ENCODE peak calls at places on chromosomes 16 and 17, in seven cellular contexts. T is pancreas, L is lower lobe of right lung, D is colonic mucosa, G is HFFc6, V is hepatocyte, B is epithelial cell of esophagus. X is an unnamed sample.

GRCh38 chr16:30659507-30660423 is 1.5 kb downstream of the FBRS start:
- DNase-seq in T (peak; percentile 52), L (no peak), D (peak; percentile 56), G (no peak), V (no peak), B (peak; percentile 42), X (no peak)

GRCh38 chr16:57485091-57485915 is 990 bp downstream of the DOK4 start:
- DNase-seq in T (no peak), L (no peak), D (peak; percentile 81), G (no peak), V (peak; percentile 16), B (no peak), X (no peak)

GRCh38 chr17:50198026-50198669 is 3.3 kb downstream of the COL1A1 start:
- DNase-seq in T (no peak), L (peak; percentile 61), D (peak; percentile 86), G (peak; percentile 76), V (peak; percentile 84), B (peak; percentile 77), X (peak; percentile 75)

GRCh38 chr16:3180445-3180878 is 7.5 kb upstream of the OR1F1 start:
- DNase-seq in T (no peak), L (no peak), D (no peak), G (peak; percentile 62), V (no peak), B (peak; percentile 50), X (no peak)

GRCh38 chr17:76640550-76641380 is 2.8 kb downstream of the ST6GALNAC1 start:
- DNase-seq in T (no peak), L (no peak), D (no peak), G (no peak), V (no peak), B (no peak), X (no peak)

GRCh38 chr17:50527155-50527762 is 5.3 kb upstream of the EPN3 start:
- DNase-seq in T (no peak), L (no peak), D (no peak), G (no peak), V (no peak), B (no peak), X (no peak)

GRCh38 chr17:17844500-17844899 is 7.7 kb upstream of the SREBF1 start:
- DNase-seq in T (no peak), L (no peak), D (no peak), G (no peak), V (no peak), B (no peak), X (no peak)

GRCh38 chr16:14399397-14400284 is 230.4 kb downstream of the PARN start:
- DNase-seq in T (no peak), L (no peak), D (no peak), G (peak; percentile 65), V (peak; percentile 63), B (peak; percentile 67), X (no peak)

GRCh38 chr16:30651124-30652004 is 604 bp downstream of the PRR14 start:
- DNase-seq in T (peak; percentile 65), L (peak; percentile 82), D (peak; percentile 68), G (peak; percentile 54), V (peak; percentile 90), B (peak; percentile 62), X (peak; percentile 92)

GRCh38 chr17:77184474-77184873 is 43.7 kb downstream of the SEC14L1 start:
- DNase-seq in T (no peak), L (no peak), D (no peak), G (no peak), V (no peak), B (peak; percentile 45), X (no peak)

GRCh38 chr17:49592263-49592662 is 16.6 kb downstream of the NXPH3 start:
- DNase-seq in T (no peak), L (no peak), D (no peak), G (no peak), V (no peak), B (no peak), X (no peak)

DNA sequence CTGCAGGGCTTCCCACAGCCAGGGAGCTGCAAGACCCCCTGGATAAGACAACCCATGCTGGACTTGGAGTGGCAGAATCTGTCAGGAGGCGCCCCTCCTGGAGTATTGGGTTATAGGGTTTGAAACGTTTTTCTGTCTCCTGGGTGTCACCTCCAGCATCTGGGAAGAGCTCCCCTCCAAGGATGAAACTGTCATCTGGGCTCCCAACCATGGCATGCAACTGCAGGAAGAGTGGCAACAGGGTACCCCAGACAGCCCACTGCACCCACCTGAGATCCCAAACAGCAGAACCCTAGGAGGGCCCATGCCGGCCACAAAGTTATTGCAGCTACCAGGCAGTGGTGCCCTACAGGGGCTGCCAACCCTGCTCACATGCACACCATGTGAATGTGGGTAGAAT is 636 bp upstream of the GSG1L start:
- DNase-seq in T (no peak), L (peak; percentile 10), D (no peak), G (no peak), V (no peak), B (no peak), X (no peak)
- TF ChIP-seq CTCF in T (no peak), L (no peak), D (no peak), G (no peak), V (no peak), B (no peak), X (no peak)

GRCh38 chr16:85607331-85607765 is 5.8 kb upstream of the GSE1 start:
- DNase-seq in T (no peak), L (no peak), D (peak; percentile 52), G (no peak), V (no peak), B (no peak), X (no peak)
- TF ChIP-seq CTCF in T (no peak), L (no peak), D (no peak), G (no peak), V (no peak), B (no peak), X (no peak)

DNA sequence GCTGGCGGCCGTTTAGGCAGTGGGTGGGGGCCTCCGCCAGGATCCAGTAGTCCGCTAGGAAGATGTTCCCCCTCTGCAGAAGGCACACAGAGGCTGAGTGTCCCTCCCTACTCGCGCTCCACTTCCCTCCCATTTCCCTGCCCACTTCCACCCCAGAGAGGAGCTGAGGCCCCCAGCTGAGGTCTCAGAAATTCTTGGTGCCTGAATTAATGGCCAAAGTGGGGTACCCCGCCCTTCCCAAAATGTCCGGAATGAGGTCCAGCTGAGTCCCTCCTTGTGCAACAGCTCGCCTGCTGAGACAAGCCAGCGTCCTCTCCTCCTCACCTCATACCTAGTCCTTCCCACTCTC is 7.9 kb downstream of the ALOXE3 start:
- DNase-seq in T (no peak), L (no peak), D (no peak), G (no peak), V (no peak), B (no peak), X (no peak)
- TF ChIP-seq CTCF in T (no peak), L (no peak), D (no peak), G (peak; percentile 35), V (no peak), B (no peak), X (no peak)

DNA sequence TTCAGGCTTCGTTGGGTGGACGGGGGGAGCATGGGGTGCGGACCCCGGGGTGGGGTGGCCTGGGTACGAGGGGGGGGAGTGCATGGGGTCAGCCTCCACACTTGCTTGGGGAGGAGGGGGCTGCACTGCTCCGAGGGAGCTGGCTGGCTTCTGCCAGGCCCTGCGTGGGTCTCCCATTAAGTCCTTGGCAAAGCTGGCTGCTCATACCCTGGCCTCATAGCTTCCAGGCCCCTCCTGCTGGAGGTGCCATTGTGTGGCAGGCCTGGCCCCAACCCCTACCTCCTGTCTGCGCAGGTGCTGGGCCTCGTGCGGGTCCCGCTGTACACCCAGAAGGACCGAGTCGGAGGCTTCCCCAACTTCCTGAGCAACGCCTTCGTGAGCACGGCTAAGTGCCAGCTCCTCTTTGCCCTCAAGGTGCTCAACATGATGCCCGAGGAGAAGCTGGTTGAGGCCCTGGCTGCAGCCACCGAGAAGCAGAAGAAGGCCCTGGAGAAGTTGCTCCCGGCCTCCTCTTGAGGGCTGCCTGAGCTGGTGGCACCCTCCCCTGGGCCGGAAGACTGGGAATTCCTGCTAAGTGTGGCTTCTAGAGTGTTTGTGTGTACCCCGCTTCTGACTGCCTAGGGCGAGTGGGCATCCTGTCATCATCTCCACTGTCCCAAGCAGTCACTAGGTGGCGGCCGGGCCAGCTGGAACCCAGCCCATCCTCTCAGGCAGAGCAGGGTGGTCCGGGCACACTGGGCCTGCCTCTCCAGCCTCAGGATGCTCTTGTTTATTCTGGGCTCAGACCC is 1.5 kb downstream of the NUDT16L1 start:
- DNase-seq in T (no peak), L (peak; percentile 50), D (no peak), G (peak; percentile 32), V (no peak), B (no peak), X (no peak)
- TF ChIP-seq CTCF in T (no peak), L (no peak), D (no peak), G (peak; percentile 60), V (no peak), B (peak; percentile 15), X (no peak)

GRCh38 chr17:72336804-72337070 is 215.9 kb downstream of the SOX9 start:
- DNase-seq in T (no peak), L (no peak), D (no peak), G (no peak), V (no peak), B (no peak), X (no peak)

GRCh38 chr17:72332367-72332766 is 211.5 kb downstream of the SOX9 start:
- DNase-seq in T (no peak), L (no peak), D (no peak), G (no peak), V (no peak), B (peak; percentile 69), X (peak; percentile 36)

GRCh38 chr17:72336026-72336803 is 215.4 kb downstream of the SOX9 start:
- DNase-seq in T (no peak), L (no peak), D (no peak), G (no peak), V (no peak), B (no peak), X (no peak)

GRCh38 chr17:72333570-72333969 is 212.8 kb downstream of the SOX9 start:
- DNase-seq in T (no peak), L (no peak), D (no peak), G (no peak), V (no peak), B (no peak), X (no peak)

GRCh38 chr17:72334205-72334604 is 213.4 kb downstream of the SOX9 start:
- DNase-seq in T (no peak), L (no peak), D (no peak), G (peak; percentile 73), V (no peak), B (peak; percentile 52), X (no peak)
- TF ChIP-seq CTCF in T (no peak), L (no peak), D (no peak), G (peak; percentile 60), V (no peak), B (no peak), X (no peak)

X was measured in GM13976.